ENCODE peak calls at places on chromosomes 11 and 22, in five cellular contexts. C, R, B, Z and L are unnamed samples.

GRCh38 chr22:32839776-32840571 is 38.5 kb downstream of the TIMP3 start:
- DNase-seq in C (no peak), R (no peak), B (no peak), Z (peak; percentile 45), L (peak; percentile 92)

GRCh38 chr22:28933321-28933720 is 49.9 kb downstream of the ZNRF3 start:
- DNase-seq in C (no peak), R (no peak), B (no peak), Z (no peak), L (no peak)

GRCh38 chr22:24153353-24153752 is 27.9 kb upstream of the SUSD2 start:
- DNase-seq in C (no peak), R (no peak), B (peak; percentile 39), Z (peak; percentile 34), L (no peak)

GRCh38 chr11:103680861-103681260 is 355.6 kb upstream of the DDI1 start:
- DNase-seq in C (no peak), R (no peak), B (no peak), Z (no peak), L (no peak)

GRCh38 chr11:79437981-79438630 is 2.7 kb downstream of the TENM4 start:
- DNase-seq in C (no peak), R (no peak), B (no peak), Z (no peak), L (peak; percentile 61)

GRCh38 chr11:46075168-46075567 is 46.1 kb downstream of the PHF21A start:
- DNase-seq in C (peak; percentile 7), R (no peak), B (no peak), Z (peak; percentile 73), L (peak; percentile 68)

GRCh38 chr11:17753641-17754040 is 19.1 kb downstream of the KCNC1 start:
- DNase-seq in C (no peak), R (no peak), B (no peak), Z (no peak), L (no peak)

GRCh38 chr22:44279059-44279340 is 33.8 kb downstream of the SHISAL1 start:
- DNase-seq in C (no peak), R (no peak), B (no peak), Z (no peak), L (no peak)

GRCh38 chr11:15229069-15229468 is 114.3 kb downstream of the INSC start:
- DNase-seq in C (no peak), R (no peak), B (no peak), Z (no peak), L (peak; percentile 7)

GRCh38 chr11:1358286-1358685 is 31.4 kb upstream of the BRSK2 start:
- DNase-seq in C (no peak), R (no peak), B (no peak), Z (peak; percentile 39), L (no peak)

GRCh38 chr11:10441652-10442503 is 13.2 kb upstream of the AMPD3 start:
- DNase-seq in C (no peak), R (no peak), B (no peak), Z (no peak), L (peak; percentile 47)

GRCh38 chr11:118641463-118642019 is 34.1 kb downstream of the PHLDB1 start:
- DNase-seq in C (peak; percentile 54), R (no peak), B (no peak), Z (no peak), L (no peak)

GRCh38 chr11:60840711-60841430 is 1.0 kb upstream of the CCDC86 start:
- DNase-seq in C (no peak), R (no peak), B (no peak), Z (peak; percentile 94), L (peak; percentile 94)

GRCh38 chr11:37105456-37105855 is 507.4 kb upstream of the RAG2 start:
- DNase-seq in C (no peak), R (no peak), B (no peak), Z (no peak), L (peak; percentile 56)

GRCh38 chr11:4035985-4036384 is 58.6 kb upstream of the RRM1 start:
- DNase-seq in C (no peak), R (no peak), B (no peak), Z (no peak), L (no peak)

GRCh38 chr11:102577182-102577581 is 46.6 kb upstream of the MMP7 start:
- DNase-seq in C (no peak), R (no peak), B (no peak), Z (peak; percentile 24), L (peak; percentile 24)

GRCh38 chr11:18171377-18172000 is 1.1 kb upstream of the MRGPRX4 start:
- DNase-seq in C (peak; percentile 28), R (peak; percentile 45), B (no peak), Z (peak; percentile 26), L (no peak)

GRCh38 chr11:28476053-28476452 is 367.9 kb downstream of the METTL15 start:
- DNase-seq in C (no peak), R (no peak), B (no peak), Z (no peak), L (no peak)

GRCh38 chr11:61555051-61555969 is 25.6 kb downstream of the SYT7 start:
- DNase-seq in C (no peak), R (no peak), B (no peak), Z (no peak), L (no peak)

GRCh38 chr11:115964091-115964490 is 459.9 kb upstream of the CADM1 start:
- DNase-seq in C (no peak), R (no peak), B (no peak), Z (peak; percentile 78), L (peak; percentile 65)